ENCODE peak calls at places on chromosomes 4 and X, in nine cellular contexts. A, H, F, G, Q, J, S, R and I are unnamed samples.

GRCh38 chr4:118716304-118716703 is 31.1 kb downstream of the METTL14 start:
- DNase-seq in A (no peak), H (no peak), F (peak), G (no peak), Q (no peak), J (no peak), S (no peak), R (no peak), I (no peak)

GRCh38 chr4:153790962-153791551 is 2.2 kb upstream of the SFRP2 start:
- DNase-seq in A (no peak), H (peak), F (peak), G (peak), Q (no peak), J (no peak), S (no peak), R (peak), I (no peak)

GRCh38 chr4:89539374-89539773 is 231.8 kb upstream of the GPRIN3 start:
- DNase-seq in A (peak), H (no peak), F (peak), G (no peak), Q (no peak), J (no peak), S (peak), R (no peak), I (no peak)

GRCh38 chr4:168421671-168422070 is 58.6 kb downstream of the DDX60L start:
- DNase-seq in A (no peak), H (no peak), F (no peak), G (no peak), Q (no peak), J (no peak), S (no peak), R (no peak), I (no peak)

GRCh38 chr4:81378398-81378797 is 93.3 kb downstream of the RASGEF1B start:
- DNase-seq in A (no peak), H (no peak), F (no peak), G (no peak), Q (no peak), J (no peak), S (no peak), R (no peak), I (no peak)

GRCh38 chr4:17781831-17782287 is 438 bp upstream of the FAM184B start:
- DNase-seq in A (no peak), H (no peak), F (no peak), G (no peak), Q (no peak), J (no peak), S (no peak), R (no peak), I (no peak)

GRCh38 chr4:121541696-121542095 is 155.1 kb downstream of the ANXA5 start:
- DNase-seq in A (no peak), H (no peak), F (no peak), G (no peak), Q (no peak), J (no peak), S (no peak), R (no peak), I (no peak)

GRCh38 chrX:129641941-129642340 is 12.8 kb downstream of the APLN start:
- DNase-seq in A (no peak), H (no peak), F (no peak), G (no peak), Q (no peak), J (no peak), S (no peak), R (no peak), I (no peak)

GRCh38 chr4:2062808-2063524 is 3.8 kb downstream of the NAT8L start:
- DNase-seq in A (no peak), H (no peak), F (peak), G (no peak), Q (no peak), J (no peak), S (no peak), R (no peak), I (no peak)

GRCh38 chrX:136694491-136695087 is 46.6 kb downstream of the CD40LG start:
- DNase-seq in A (peak), H (peak), F (peak), G (peak), Q (no peak), J (no peak), S (no peak), R (no peak), I (no peak)

GRCh38 chrX:54495814-54496516 is at the start of gene FGD1:
- DNase-seq in A (peak), H (peak), F (peak), G (peak), Q (peak), J (peak), S (no peak), R (peak), I (no peak)

GRCh38 chr4:100169796-100170485 is 20.3 kb downstream of the DDIT4L start:
- DNase-seq in A (no peak), H (no peak), F (no peak), G (no peak), Q (no peak), J (no peak), S (no peak), R (no peak), I (no peak)

GRCh38 chr4:152697284-152698011 is 17.7 kb upstream of the TMEM154 start:
- DNase-seq in A (no peak), H (no peak), F (no peak), G (no peak), Q (no peak), J (no peak), S (no peak), R (no peak), I (no peak)

DNA sequence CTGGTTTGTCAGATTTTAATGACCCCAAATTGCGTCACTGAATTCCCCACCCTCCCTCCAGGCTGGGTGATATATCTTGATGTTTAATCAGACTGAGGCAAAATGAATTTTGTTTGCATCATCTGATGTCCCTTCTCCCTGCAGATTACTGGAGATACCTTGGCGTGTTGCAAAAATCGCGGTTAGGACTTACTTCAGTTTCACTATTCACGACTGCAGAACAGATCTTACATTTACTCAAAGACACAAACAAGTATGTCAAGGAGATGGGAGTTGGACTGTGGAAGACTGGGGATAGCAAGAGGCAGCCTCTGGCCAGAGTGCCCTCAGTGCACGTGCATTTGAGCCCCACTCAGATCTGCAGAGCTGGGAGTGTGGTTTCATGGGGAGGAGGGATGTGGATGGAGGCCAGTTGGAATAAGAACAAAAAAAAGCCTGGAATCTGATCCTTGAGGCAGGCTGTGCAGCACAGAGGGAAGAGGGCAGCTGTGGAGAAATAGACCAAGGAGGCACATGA is 92.2 kb upstream of the MTM1 start:
- DNase-seq in A (no peak), H (no peak), F (no peak), G (no peak), Q (peak), J (no peak), S (peak), R (no peak), I (no peak)
- H3K27ac ChIP-seq in A (no peak), H (no peak), F (no peak), G (no peak), Q (peak), J (no peak), S (peak), R (no peak), I (no peak)

GRCh38 chrX:122703762-122704161 is 480.3 kb upstream of the GRIA3 start:
- DNase-seq in A (no peak), H (no peak), F (no peak), G (no peak), Q (no peak), J (no peak), S (no peak), R (no peak), I (no peak)
- TF ChIP-seq CTCF in A (no peak), H (no peak), F (peak), G (peak), Q (no peak), J (no peak), S (no peak), R (no peak), I (no peak)

DNA sequence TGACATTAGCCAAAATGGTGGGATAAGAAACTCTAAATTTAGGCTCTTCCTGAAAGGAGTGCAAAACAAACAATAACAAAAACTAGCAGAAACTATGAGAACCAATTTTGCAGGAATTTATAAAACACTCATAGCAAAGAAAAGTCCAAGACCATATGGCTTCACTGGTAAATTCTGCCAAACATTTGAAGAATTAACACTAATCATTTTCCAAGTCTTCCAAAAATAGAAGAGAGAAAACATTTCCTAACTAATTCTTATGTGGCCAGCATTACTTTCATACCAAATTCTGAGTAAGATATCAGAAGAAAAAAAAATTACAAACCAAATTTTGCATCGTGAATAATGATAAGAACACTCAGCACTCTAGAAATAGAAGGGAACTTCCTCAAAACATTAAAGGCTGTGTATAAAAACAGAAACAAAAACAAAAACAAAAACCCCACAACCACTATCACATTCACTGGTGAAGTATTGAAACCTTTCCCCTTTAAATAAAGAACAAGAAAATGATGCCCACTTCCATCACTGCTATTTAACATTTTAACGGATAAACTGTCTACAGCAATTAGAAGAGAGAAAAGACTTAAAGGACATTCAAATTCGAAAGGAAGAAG is 524.3 kb upstream of the GALNTL6 start:
- DNase-seq in A (no peak), H (no peak), F (no peak), G (no peak), Q (no peak), J (no peak), S (no peak), R (no peak), I (no peak)
- H3K27ac ChIP-seq in A (no peak), H (no peak), F (no peak), G (no peak), Q (no peak), J (no peak), S (no peak), R (no peak), I (no peak)

GRCh38 chrX:16666541-16666940 is 16.6 kb downstream of the S100G start:
- DNase-seq in A (no peak), H (no peak), F (peak), G (no peak), Q (no peak), J (no peak), S (no peak), R (no peak), I (no peak)

GRCh38 chrX:16665089-16665488 is 15.1 kb downstream of the S100G start:
- DNase-seq in A (no peak), H (no peak), F (no peak), G (no peak), Q (no peak), J (no peak), S (no peak), R (no peak), I (no peak)

GRCh38 chrX:16671005-16671404 is 21.0 kb downstream of the S100G start:
- DNase-seq in A (peak), H (no peak), F (peak), G (no peak), Q (peak), J (no peak), S (no peak), R (no peak), I (no peak)
- TF ChIP-seq CTCF in A (peak), H (peak), F (peak), G (peak), Q (peak), J (no peak), S (peak), R (peak), I (no peak)

GRCh38 chr4:84874619-84875018 is 91.9 kb downstream of the WDFY3 start:
- DNase-seq in A (no peak), H (no peak), F (no peak), G (no peak), Q (no peak), J (no peak), S (no peak), R (no peak), I (no peak)

GRCh38 chr4:84866295-84866694 is 100.2 kb downstream of the WDFY3 start:
- DNase-seq in A (no peak), H (no peak), F (no peak), G (no peak), Q (no peak), J (no peak), S (no peak), R (no peak), I (no peak)

GRCh38 chr4:84875636-84876371 is 90.7 kb downstream of the WDFY3 start:
- DNase-seq in A (no peak), H (no peak), F (no peak), G (no peak), Q (no peak), J (no peak), S (no peak), R (no peak), I (no peak)

GRCh38 chr4:84865600-84865999 is 100.9 kb downstream of the WDFY3 start:
- DNase-seq in A (no peak), H (no peak), F (no peak), G (no peak), Q (no peak), J (no peak), S (no peak), R (no peak), I (no peak)

GRCh38 chr4:84870398-84871163 is 95.9 kb downstream of the WDFY3 start:
- DNase-seq in A (peak), H (no peak), F (no peak), G (peak), Q (no peak), J (no peak), S (peak), R (no peak), I (no peak)
- H3K27ac ChIP-seq in A (peak), H (no peak), F (peak), G (peak), Q (no peak), J (no peak), S (peak), R (no peak), I (no peak)

GRCh38 chr4:76626686-76627465 is 191.8 kb downstream of the SHROOM3 start:
- DNase-seq in A (peak), H (no peak), F (peak), G (no peak), Q (no peak), J (no peak), S (no peak), R (no peak), I (no peak)
- TF ChIP-seq CTCF in A (no peak), H (no peak), F (peak), G (peak), Q (no peak), J (no peak), S (peak), R (peak), I (no peak)

GRCh38 chrX:117977521-117977920 is 139.1 kb downstream of the KLHL13 start:
- DNase-seq in A (no peak), H (no peak), F (no peak), G (no peak), Q (no peak), J (no peak), S (no peak), R (no peak), I (no peak)

GRCh38 chrX:117969337-117969736 is 147.3 kb downstream of the KLHL13 start:
- DNase-seq in A (no peak), H (no peak), F (no peak), G (no peak), Q (no peak), J (no peak), S (no peak), R (no peak), I (no peak)

GRCh38 chrX:117969782-117970181 is 146.8 kb downstream of the KLHL13 start:
- DNase-seq in A (no peak), H (no peak), F (no peak), G (no peak), Q (no peak), J (no peak), S (no peak), R (no peak), I (no peak)

GRCh38 chrX:117973175-117974075 is 143.2 kb downstream of the KLHL13 start:
- DNase-seq in A (no peak), H (no peak), F (no peak), G (no peak), Q (no peak), J (no peak), S (no peak), R (no peak), I (no peak)

DNA sequence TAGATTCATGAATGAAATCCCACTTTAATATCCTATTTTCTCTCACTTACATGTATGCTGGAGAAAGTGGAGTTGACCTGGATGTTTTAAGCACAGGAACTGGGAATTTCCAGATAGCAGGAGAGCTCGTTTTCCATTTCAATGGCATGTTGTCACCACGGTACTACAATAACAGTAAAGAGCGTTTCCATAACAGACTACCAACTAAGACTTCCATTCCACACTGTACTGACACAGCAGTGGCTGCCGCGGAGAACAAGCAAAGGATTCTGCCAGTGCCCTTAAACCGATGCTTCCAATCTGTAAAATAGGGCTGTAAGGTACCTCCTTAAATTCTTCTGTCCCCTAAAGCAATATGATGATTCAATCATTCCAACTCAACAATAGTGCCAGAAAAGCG is 143.9 kb downstream of the KLHL13 start:
- DNase-seq in A (no peak), H (no peak), F (no peak), G (peak), Q (no peak), J (no peak), S (no peak), R (no peak), I (no peak)
- H3K27ac ChIP-seq in A (no peak), H (no peak), F (no peak), G (no peak), Q (no peak), J (no peak), S (no peak), R (no peak), I (no peak)